ENCODE peak calls at places on chromosome 17, in four cellular contexts. One of them, this sample, is unnamed.

GRCh38 chr17:44581868-44582267 is 24.6 kb downstream of the FZD2 start:
- DNase-seq in fibroblast of the aortic adventitia: no peak
- DNase-seq in stimulated activated CD4-positive, alpha-beta T cell treated with anti-CD3 and anti-CD28 coated beads, TNF-alpha, amount 100 ng/mL, for 1 hour: no peak
- DNase-seq in EL: no peak
- DNase-seq in this sample: peak; percentile 44

GRCh38 chr17:72166040-72166439 is 45.2 kb downstream of the SOX9 start:
- DNase-seq in stimulated activated CD4-positive, alpha-beta T cell treated with anti-CD3 and anti-CD28 coated beads, TNF-alpha, amount 100 ng/mL, for 1 hour: no peak
- DNase-seq in EL: no peak
- DNase-seq in fibroblast of the aortic adventitia: no peak
- DNase-seq in this sample: no peak

GRCh38 chr17:45835481-45835880 is 9.2 kb upstream of the SPPL2C start:
- DNase-seq in fibroblast of the aortic adventitia: no peak
- DNase-seq in EL: no peak
- DNase-seq in stimulated activated CD4-positive, alpha-beta T cell treated with anti-CD3 and anti-CD28 coated beads, TNF-alpha, amount 100 ng/mL, for 1 hour: no peak
- DNase-seq in this sample: no peak

GRCh38 chr17:75703591-75703990 is 17.7 kb upstream of the ITGB4 start:
- DNase-seq in fibroblast of the aortic adventitia: no peak
- DNase-seq in stimulated activated CD4-positive, alpha-beta T cell treated with anti-CD3 and anti-CD28 coated beads, TNF-alpha, amount 100 ng/mL, for 1 hour: no peak
- DNase-seq in EL: no peak
- DNase-seq in this sample: no peak

GRCh38 chr17:63519972-63520882 is 2.9 kb upstream of the KCNH6 start:
- DNase-seq in fibroblast of the aortic adventitia: no peak
- DNase-seq in EL: no peak
- DNase-seq in stimulated activated CD4-positive, alpha-beta T cell treated with anti-CD3 and anti-CD28 coated beads, TNF-alpha, amount 100 ng/mL, for 1 hour: no peak
- DNase-seq in this sample: no peak

GRCh38 chr17:33039874-33040273 is 48.2 kb downstream of the SPACA3 start:
- DNase-seq in EL: peak; percentile 70
- DNase-seq in stimulated activated CD4-positive, alpha-beta T cell treated with anti-CD3 and anti-CD28 coated beads, TNF-alpha, amount 100 ng/mL, for 1 hour: no peak
- DNase-seq in fibroblast of the aortic adventitia: peak; percentile 67
- DNase-seq in this sample: no peak

GRCh38 chr17:76998839-76999238 is 130.6 kb downstream of the MGAT5B start:
- DNase-seq in fibroblast of the aortic adventitia: no peak
- DNase-seq in EL: no peak
- DNase-seq in stimulated activated CD4-positive, alpha-beta T cell treated with anti-CD3 and anti-CD28 coated beads, TNF-alpha, amount 100 ng/mL, for 1 hour: no peak
- DNase-seq in this sample: no peak

GRCh38 chr17:7632492-7632894 is 2.6 kb downstream of the SHBG start:
- DNase-seq in EL: peak; percentile 56
- DNase-seq in fibroblast of the aortic adventitia: peak; percentile 73
- DNase-seq in stimulated activated CD4-positive, alpha-beta T cell treated with anti-CD3 and anti-CD28 coated beads, TNF-alpha, amount 100 ng/mL, for 1 hour: no peak
- DNase-seq in this sample: peak; percentile 59

GRCh38 chr17:77769215-77769614 is 189.3 kb upstream of the TNRC6C start:
- DNase-seq in fibroblast of the aortic adventitia: no peak
- DNase-seq in stimulated activated CD4-positive, alpha-beta T cell treated with anti-CD3 and anti-CD28 coated beads, TNF-alpha, amount 100 ng/mL, for 1 hour: no peak
- DNase-seq in EL: no peak
- DNase-seq in this sample: no peak

GRCh38 chr17:76119409-76120371 is 16.1 kb upstream of the EXOC7 start:
- DNase-seq in stimulated activated CD4-positive, alpha-beta T cell treated with anti-CD3 and anti-CD28 coated beads, TNF-alpha, amount 100 ng/mL, for 1 hour: no peak
- DNase-seq in EL: no peak
- DNase-seq in fibroblast of the aortic adventitia: no peak
- DNase-seq in this sample: no peak